ENCODE peak calls at places on chromosomes 5 and 9, in four cellular contexts. R, V, M and K are unnamed samples.

GRCh38 chr5:123000731-123001130 is 35.8 kb downstream of the PPIC start:
- DNase-seq in R (no peak), V (no peak), M (no peak), K (no peak)

GRCh38 chr5:59034498-59035186 is 451.8 kb downstream of the RAB3C start:
- DNase-seq in R (no peak), V (no peak), M (peak), K (no peak)

GRCh38 chr9:34508463-34508862 is 14.3 kb downstream of the ENHO start:
- DNase-seq in R (no peak), V (no peak), M (no peak), K (no peak)

GRCh38 chr5:120152472-120152871 is 311.6 kb upstream of the PRR16 start:
- DNase-seq in R (no peak), M (no peak), V (no peak), K (no peak)

GRCh38 chr5:32158679-32158975 is 15.5 kb downstream of the GOLPH3 start:
- DNase-seq in M (no peak), V (no peak), R (no peak), K (no peak)

GRCh38 chr5:77316871-77317661 is 106.6 kb downstream of the PDE8B start:
- DNase-seq in V (no peak), M (no peak), R (no peak), K (no peak)

GRCh38 chr9:135377431-135377830 is 102.2 kb upstream of the PPP1R26 start:
- DNase-seq in M (no peak), V (no peak), R (no peak), K (no peak)

GRCh38 chr9:115006660-115007059 is 76.3 kb upstream of the TNFSF8 start:
- DNase-seq in R (no peak), V (no peak), M (no peak), K (no peak)

GRCh38 chr9:33263936-33264472 is 504 bp downstream of the BAG1 start:
- DNase-seq in M (peak), R (no peak), V (no peak), K (no peak)

GRCh38 chr5:129116797-129117196 is 22.2 kb downstream of the ISOC1 start:
- DNase-seq in V (no peak), M (no peak), R (no peak), K (no peak)

GRCh38 chr5:9283021-9283420 is 262.9 kb downstream of the SEMA5A start:
- DNase-seq in M (no peak), V (no peak), R (no peak), K (no peak)

GRCh38 chr9:120857481-120857880 is 14.8 kb upstream of the PSMD5 start:
- DNase-seq in V (no peak), R (no peak), M (no peak), K (no peak)

GRCh38 chr9:79945495-79945894 is 373.7 kb downstream of the TLE4 start:
- DNase-seq in V (no peak), R (no peak), M (no peak), K (no peak)

GRCh38 chr5:78221964-78222451 is 72.5 kb downstream of the AP3B1 start:
- DNase-seq in R (no peak), V (no peak), M (no peak), K (no peak)

GRCh38 chr5:175861337-175862130 is 9.8 kb upstream of the CPLX2 start:
- DNase-seq in R (peak), V (no peak), M (no peak), K (peak)

GRCh38 chr9:38421498-38422211 is 2.6 kb downstream of the IGFBPL1 start:
- DNase-seq in V (no peak), M (no peak), R (no peak), K (peak)

GRCh38 chr5:128284236-128284635 is 200.7 kb downstream of the SLC12A2 start:
- DNase-seq in V (no peak), M (no peak), R (no peak), K (no peak)

GRCh38 chr9:31840702-31841101 is 543.7 kb upstream of the ACO1 start:
- DNase-seq in M (no peak), V (no peak), R (no peak), K (no peak)

GRCh38 chr9:12091865-12092527 is 601.2 kb upstream of the TYRP1 start:
- DNase-seq in M (no peak), V (no peak), R (no peak), K (no peak)

GRCh38 chr5:180330810-180331646 is 22.1 kb downstream of the GFPT2 start:
- DNase-seq in M (no peak), V (peak), R (peak), K (peak)

GRCh38 chr9:78788101-78788500 is 491.2 kb downstream of the PSAT1 start:
- DNase-seq in M (no peak), R (no peak), V (no peak), K (no peak)

GRCh38 chr5:149062371-149063016 is 368 bp downstream of the SH3TC2 start:
- DNase-seq in M (no peak), R (peak), V (no peak), K (peak)

GRCh38 chr9:103802068-103802467 is 292.0 kb upstream of the SMC2 start:
- DNase-seq in R (no peak), M (no peak), V (no peak), K (no peak)

GRCh38 chr9:119841005-119841404 is 471.8 kb upstream of the BRINP1 start:
- DNase-seq in M (no peak), R (no peak), V (no peak), K (no peak)

GRCh38 chr5:173984218-173984617 is 4.8 kb upstream of the C5orf47 start:
- DNase-seq in R (peak), V (no peak), M (no peak), K (no peak)

GRCh38 chr9:3181049-3181953 is 337.4 kb upstream of the PUM3 start:
- DNase-seq in M (peak), R (no peak), V (no peak), K (peak)

GRCh38 chr5:153896701-153897100 is 142.0 kb downstream of the FAM114A2 start:
- DNase-seq in V (no peak), R (no peak), M (no peak), K (no peak)

GRCh38 chr9:91712811-91713210 is 237.2 kb downstream of the ROR2 start:
- DNase-seq in R (no peak), V (no peak), M (no peak), K (no peak)

GRCh38 chr9:6382681-6383080 is 30.3 kb upstream of the UHRF2 start:
- DNase-seq in M (no peak), V (no peak), R (no peak), K (no peak)

GRCh38 chr5:143979044-143979690 is 167.2 kb downstream of the HMHB1 start:
- DNase-seq in M (no peak), V (no peak), R (no peak), K (no peak)

GRCh38 chr5:143889986-143890385 is 78.0 kb downstream of the HMHB1 start:
- DNase-seq in R (no peak), M (no peak), V (no peak), K (no peak)

GRCh38 chr9:98410185-98410697 is 154.8 kb upstream of the TBC1D2 start:
- DNase-seq in M (no peak), V (no peak), R (no peak), K (peak)

GRCh38 chr5:172429201-172429940 is 25.0 kb downstream of the SH3PXD2B start:
- DNase-seq in M (no peak), R (no peak), V (no peak), K (no peak)

GRCh38 chr9:95157491-95158151 is 159.9 kb downstream of the FANCC start:
- DNase-seq in R (no peak), M (peak), V (no peak), K (peak)

GRCh38 chr5:34957857-34958690 is 28.7 kb downstream of the DNAJC21 start:
- DNase-seq in M (no peak), V (no peak), R (no peak), K (peak)

GRCh38 chr5:144189800-144190429 is 19.2 kb downstream of the KCTD16 start:
- DNase-seq in R (no peak), V (no peak), M (no peak), K (no peak)

GRCh38 chr5:59460368-59461153 is 433.0 kb downstream of the PDE4D start:
- DNase-seq in M (no peak), V (no peak), R (no peak), K (no peak)

GRCh38 chr9:99093492-99093791 is 11.5 kb upstream of the TGFBR1 start:
- DNase-seq in V (no peak), M (no peak), R (no peak), K (no peak)

GRCh38 chr5:90934091-90934719 is 375.6 kb downstream of the ADGRV1 start:
- DNase-seq in M (no peak), V (no peak), R (no peak), K (no peak)
- H3K27ac ChIP-seq in M (no peak), V (peak), R (no peak), K (peak)

GRCh38 chr5:145855842-145856267 is 17.0 kb downstream of the GRXCR2 start:
- DNase-seq in V (no peak), R (no peak), M (no peak), K (peak)

GRCh38 chr5:145853952-145854351 is 18.8 kb upstream of the PRELID2 start:
- DNase-seq in R (no peak), V (no peak), M (no peak), K (no peak)

GRCh38 chr5:145852990-145853389 is 17.8 kb upstream of the PRELID2 start:
- DNase-seq in V (no peak), M (no peak), R (no peak), K (no peak)

GRCh38 chr5:145856285-145856818 is 16.5 kb downstream of the GRXCR2 start:
- DNase-seq in M (peak), V (peak), R (no peak), K (peak)

DNA sequence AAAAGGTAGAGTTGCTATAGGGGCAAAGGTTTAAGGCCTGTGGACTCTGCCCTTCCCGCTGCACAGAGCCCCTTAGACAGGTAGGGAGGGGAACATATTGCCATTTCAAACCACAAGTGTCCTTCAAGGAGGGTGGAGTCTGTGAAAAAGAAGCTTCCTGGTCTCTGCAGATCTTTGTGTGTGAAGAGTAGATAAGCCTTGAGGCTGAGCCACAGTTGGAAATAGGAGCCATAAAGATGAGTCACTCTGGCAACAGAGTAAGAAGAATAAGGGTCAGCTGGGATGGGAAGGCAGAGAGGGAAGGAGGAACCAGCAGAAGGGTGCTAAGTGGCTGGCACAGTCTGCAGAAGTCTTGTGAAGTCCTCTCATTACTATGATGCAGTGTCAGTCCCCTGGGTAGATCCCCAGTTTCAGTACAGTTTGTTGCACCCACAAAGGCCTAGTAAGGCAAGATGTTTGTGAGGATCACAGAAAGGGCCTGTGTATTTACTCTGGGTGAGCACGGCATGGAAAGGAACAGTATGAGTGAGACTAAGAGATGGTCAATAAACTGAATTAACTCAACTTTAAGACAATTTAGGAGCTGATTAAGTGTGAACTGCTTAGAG is 18.1 kb downstream of the GRXCR2 start:
- DNase-seq in R (peak), V (no peak), M (no peak), K (no peak)
- TF ChIP-seq POLR2A in R (no peak), V (no peak), M (no peak), K (no peak)

DNA sequence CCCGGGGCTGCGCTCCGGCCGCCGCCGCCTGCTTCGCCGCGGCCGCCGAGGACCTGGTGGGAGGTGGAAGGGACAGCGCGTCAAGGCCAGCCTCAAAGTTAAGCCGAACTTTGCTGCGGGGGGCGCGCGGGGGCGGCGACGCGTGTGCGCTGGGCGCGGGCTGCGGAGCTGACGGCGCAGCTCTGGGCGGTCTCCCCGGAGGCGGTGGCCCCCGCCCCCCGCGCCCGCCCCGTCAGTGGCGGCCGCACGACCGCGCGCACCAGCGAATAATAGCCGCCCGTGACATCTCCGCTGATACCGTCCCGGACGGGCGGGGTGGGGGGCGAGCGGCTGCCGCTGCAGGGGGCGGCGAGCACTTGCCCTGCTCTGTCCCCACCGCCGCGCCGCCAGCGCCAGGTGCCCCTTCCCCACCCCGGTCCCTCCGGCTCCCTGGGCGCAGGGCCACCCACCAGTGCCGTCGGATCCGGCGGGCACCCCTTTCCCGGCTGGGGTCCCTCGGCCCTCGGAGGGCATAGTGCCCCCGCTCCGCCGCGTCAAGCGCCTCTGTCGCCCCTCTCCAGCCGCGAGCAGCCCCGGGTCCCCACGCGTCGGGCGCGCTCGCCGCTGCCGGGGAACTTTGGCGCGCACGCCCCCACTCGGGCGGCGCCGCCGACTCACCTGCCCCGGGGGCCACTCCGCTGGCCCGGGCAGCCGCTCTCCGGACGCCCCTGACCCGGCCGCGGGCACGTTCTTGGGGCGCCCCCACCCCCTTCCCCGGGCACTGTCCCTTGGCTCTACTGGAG is 772 bp upstream of the FAM78A start:
- DNase-seq in M (no peak), V (no peak), R (no peak), K (no peak)
- H3K27ac ChIP-seq in M (peak), V (peak), R (peak), K (peak)

GRCh38 chr5:132838516-132839282 is 8.3 kb upstream of the SHROOM1 start:
- DNase-seq in R (no peak), V (no peak), M (no peak), K (no peak)

GRCh38 chr5:132840896-132841818 is 10.7 kb upstream of the SHROOM1 start:
- DNase-seq in M (no peak), R (no peak), V (no peak), K (no peak)

GRCh38 chr5:132837868-132838267 is 7.4 kb upstream of the SHROOM1 start:
- DNase-seq in R (no peak), V (no peak), M (peak), K (no peak)

GRCh38 chr5:132840313-132840712 is 9.9 kb upstream of the SHROOM1 start:
- DNase-seq in M (no peak), R (no peak), V (no peak), K (no peak)

GRCh38 chr5:132839426-132840301 is 9.2 kb upstream of the SHROOM1 start:
- DNase-seq in M (peak), V (no peak), R (no peak), K (no peak)
- TF ChIP-seq POLR2A in M (peak), V (no peak), R (no peak), K (no peak)

GRCh38 chr9:123120953-123121352 is 87.5 kb downstream of the GPR21 start:
- DNase-seq in R (no peak), V (no peak), M (no peak), K (no peak)
- H3K27ac ChIP-seq in R (no peak), V (no peak), M (no peak), K (no peak)

GRCh38 chr5:10441083-10441991 is at the start of gene ROPN1L:
- DNase-seq in M (peak), V (peak), R (peak), K (peak)
- TF ChIP-seq POLR2A in M (peak), V (peak), R (peak), K (peak)

GRCh38 chr9:123326662-123327093 is 29.3 kb upstream of the CRB2 start:
- DNase-seq in V (no peak), M (no peak), R (no peak), K (peak)
- H3K27ac ChIP-seq in V (no peak), M (peak), R (no peak), K (peak)

GRCh38 chr5:66144799-66145390 is 795 bp downstream of the SREK1 start:
- DNase-seq in V (no peak), R (no peak), M (no peak), K (no peak)
- TF ChIP-seq POLR2A in V (no peak), R (no peak), M (no peak), K (no peak)

GRCh38 chr5:140262221-140262620 is 40.7 kb downstream of the PFDN1 start:
- DNase-seq in V (no peak), M (no peak), R (no peak), K (no peak)
- H3K27ac ChIP-seq in V (peak), M (no peak), R (no peak), K (peak)

GRCh38 chr5:75338408-75338807 is 1.4 kb downstream of the HMGCR start:
- DNase-seq in R (no peak), V (no peak), M (no peak), K (no peak)

GRCh38 chr5:75335952-75336624 is 932 bp upstream of the HMGCR start:
- DNase-seq in V (no peak), R (peak), M (peak), K (peak)

GRCh38 chr5:75337366-75338021 is 474 bp downstream of the HMGCR start:
- DNase-seq in V (no peak), R (no peak), M (peak), K (peak)

GRCh38 chr5:75335486-75335885 is 1.5 kb upstream of the HMGCR start:
- DNase-seq in M (no peak), V (no peak), R (no peak), K (no peak)

GRCh38 chr5:75336625-75337336 is at the start of gene HMGCR:
- DNase-seq in M (peak), V (peak), R (peak), K (peak)
- TF ChIP-seq POLR2A in M (peak), V (peak), R (peak), K (peak)